ENCODE peak calls at places on chromosomes 7 and 10, in four cellular contexts. One of them, this sample, is unnamed.

GRCh38 chr7:87797798-87798403 is 78.3 kb downstream of the SLC25A40 start:
- DNase-seq in SK-N-SH: peak; percentile 47
- DNase-seq in H1: no peak
- DNase-seq in K562: no peak
- DNase-seq in this sample: no peak

GRCh38 chr7:8283968-8284367 is 22.0 kb upstream of the ICA1 start:
- DNase-seq in K562: no peak
- DNase-seq in H1: no peak
- DNase-seq in SK-N-SH: no peak
- DNase-seq in this sample: no peak

GRCh38 chr7:116330961-116331360 is 120.6 kb downstream of the TES start:
- DNase-seq in K562: no peak
- DNase-seq in SK-N-SH: no peak
- DNase-seq in H1: no peak
- DNase-seq in this sample: no peak

GRCh38 chr7:75836798-75837197 is 23.2 kb upstream of the CCL24 start:
- DNase-seq in SK-N-SH: no peak
- DNase-seq in H1: no peak
- DNase-seq in K562: no peak
- DNase-seq in this sample: no peak

GRCh38 chr10:30820282-30820991 is 190.9 kb upstream of the LYZL2 start:
- DNase-seq in K562: no peak
- DNase-seq in SK-N-SH: peak; percentile 48
- DNase-seq in H1: no peak
- DNase-seq in this sample: no peak

GRCh38 chr10:100734295-100735086 is 10.9 kb upstream of the PAX2 start:
- DNase-seq in SK-N-SH: peak; percentile 20
- DNase-seq in K562: no peak
- DNase-seq in H1: no peak
- DNase-seq in this sample: no peak

GRCh38 chr7:107538001-107538400 is 25.7 kb downstream of the COG5 start:
- DNase-seq in SK-N-SH: no peak
- DNase-seq in H1: no peak
- DNase-seq in K562: no peak
- DNase-seq in this sample: no peak

GRCh38 chr7:29022291-29022988 is 64.3 kb upstream of the TRIL start:
- DNase-seq in H1: no peak
- DNase-seq in SK-N-SH: no peak
- DNase-seq in K562: no peak
- DNase-seq in this sample: no peak

GRCh38 chr10:60662917-60663614 is 115.2 kb upstream of the CDK1 start:
- DNase-seq in H1: no peak
- DNase-seq in SK-N-SH: no peak
- DNase-seq in K562: no peak
- DNase-seq in this sample: no peak

GRCh38 chr10:44966816-44967509 is 7.4 kb downstream of the RASSF4 start:
- DNase-seq in H1: no peak
- DNase-seq in SK-N-SH: no peak
- DNase-seq in K562: no peak
- DNase-seq in this sample: no peak

GRCh38 chr10:34454590-34455289 is 360.4 kb downstream of the PARD3 start:
- DNase-seq in SK-N-SH: no peak
- DNase-seq in K562: no peak
- DNase-seq in H1: no peak
- DNase-seq in this sample: no peak

GRCh38 chr7:139738101-139738489 is 39.7 kb downstream of the HIPK2 start:
- DNase-seq in H1: no peak
- DNase-seq in SK-N-SH: no peak
- DNase-seq in K562: no peak
- DNase-seq in this sample: no peak

GRCh38 chr7:120304674-120305073 is 31.7 kb downstream of the KCND2 start:
- DNase-seq in H1: no peak
- DNase-seq in K562: no peak
- DNase-seq in SK-N-SH: no peak
- DNase-seq in this sample: no peak

GRCh38 chr10:31320598-31321211 is 1.7 kb downstream of the ZEB1 start:
- DNase-seq in K562: peak; percentile 30
- DNase-seq in SK-N-SH: peak; percentile 64
- DNase-seq in H1: no peak
- DNase-seq in this sample: peak; percentile 32

GRCh38 chr7:51666751-51667150 is 350.1 kb upstream of the COBL start:
- DNase-seq in H1: no peak
- DNase-seq in SK-N-SH: peak; percentile 53
- DNase-seq in K562: no peak
- DNase-seq in this sample: no peak

GRCh38 chr7:44793919-44794715 is 2.4 kb upstream of the PPIA start:
- DNase-seq in K562: no peak
- DNase-seq in SK-N-SH: no peak
- DNase-seq in H1: no peak
- DNase-seq in this sample: no peak

GRCh38 chr10:1323951-1324350 is 267.8 kb downstream of the WDR37 start:
- DNase-seq in H1: no peak
- DNase-seq in K562: no peak
- DNase-seq in SK-N-SH: no peak
- DNase-seq in this sample: no peak

GRCh38 chr7:129955993-129956543 is 3.3 kb upstream of the UBE2H start:
- DNase-seq in H1: no peak
- DNase-seq in K562: no peak
- DNase-seq in SK-N-SH: no peak
- DNase-seq in this sample: no peak

GRCh38 chr10:74544106-74544505 is 282.3 kb upstream of the KAT6B start:
- DNase-seq in SK-N-SH: no peak
- DNase-seq in K562: no peak
- DNase-seq in H1: no peak
- DNase-seq in this sample: no peak

GRCh38 chr7:51187941-51188340 is 128.7 kb downstream of the COBL start:
- DNase-seq in H1: peak; percentile 50
- DNase-seq in K562: no peak
- DNase-seq in SK-N-SH: peak; percentile 34
- DNase-seq in this sample: peak; percentile 84

GRCh38 chr7:136654406-136654805 is 214.0 kb upstream of the CHRM2 start:
- DNase-seq in SK-N-SH: no peak
- DNase-seq in H1: no peak
- DNase-seq in K562: no peak
- DNase-seq in this sample: no peak

GRCh38 chr7:136266457-136266856 is 289.3 kb upstream of the MTPN start:
- DNase-seq in SK-N-SH: no peak
- DNase-seq in H1: no peak
- DNase-seq in K562: no peak
- DNase-seq in this sample: no peak

GRCh38 chr10:50325449-50326188 is 74.3 kb upstream of the ASAH2 start:
- DNase-seq in H1: peak; percentile 5
- DNase-seq in SK-N-SH: no peak
- DNase-seq in K562: no peak
- DNase-seq in this sample: no peak

GRCh38 chr7:2309889-2310331 is 4.3 kb downstream of the SNX8 start:
- DNase-seq in SK-N-SH: no peak
- DNase-seq in K562: no peak
- DNase-seq in H1: peak; percentile 57
- DNase-seq in this sample: peak; percentile 68

GRCh38 chr10:87921934-87922688 is 58.7 kb downstream of the PTEN start:
- DNase-seq in K562: no peak
- DNase-seq in H1: no peak
- DNase-seq in SK-N-SH: no peak
- DNase-seq in this sample: no peak
- TF ChIP-seq TEAD4 in K562: no peak
- TF ChIP-seq TEAD4 in H1: no peak
- TF ChIP-seq TEAD4 in SK-N-SH: no peak
- TF ChIP-seq TEAD4 in this sample: no peak

DNA sequence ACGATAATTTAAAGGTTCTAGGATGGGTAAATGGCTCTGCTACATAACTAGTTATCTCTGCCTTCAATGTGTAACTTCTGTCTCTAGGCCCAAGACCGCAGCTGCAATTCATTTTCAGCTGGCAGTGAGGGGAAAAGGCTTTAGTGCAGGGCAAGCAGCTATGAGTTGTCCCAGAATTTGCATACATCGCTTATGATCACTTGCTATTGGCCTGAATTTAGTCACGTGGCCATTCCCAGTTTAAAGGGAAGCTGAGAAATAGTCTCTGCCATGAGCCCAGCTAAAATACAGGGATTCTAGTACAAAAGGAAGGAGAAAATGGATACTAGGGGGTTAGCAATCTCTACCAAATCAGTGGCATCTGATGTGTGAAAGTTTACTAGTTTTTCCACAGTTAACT is 145.8 kb upstream of the IMMP2L start:
- DNase-seq in H1: no peak
- DNase-seq in SK-N-SH: no peak
- DNase-seq in K562: no peak
- DNase-seq in this sample: no peak
- TF ChIP-seq TEAD4 in H1: no peak
- TF ChIP-seq TEAD4 in SK-N-SH: no peak
- TF ChIP-seq TEAD4 in K562: no peak
- TF ChIP-seq TEAD4 in this sample: no peak

DNA sequence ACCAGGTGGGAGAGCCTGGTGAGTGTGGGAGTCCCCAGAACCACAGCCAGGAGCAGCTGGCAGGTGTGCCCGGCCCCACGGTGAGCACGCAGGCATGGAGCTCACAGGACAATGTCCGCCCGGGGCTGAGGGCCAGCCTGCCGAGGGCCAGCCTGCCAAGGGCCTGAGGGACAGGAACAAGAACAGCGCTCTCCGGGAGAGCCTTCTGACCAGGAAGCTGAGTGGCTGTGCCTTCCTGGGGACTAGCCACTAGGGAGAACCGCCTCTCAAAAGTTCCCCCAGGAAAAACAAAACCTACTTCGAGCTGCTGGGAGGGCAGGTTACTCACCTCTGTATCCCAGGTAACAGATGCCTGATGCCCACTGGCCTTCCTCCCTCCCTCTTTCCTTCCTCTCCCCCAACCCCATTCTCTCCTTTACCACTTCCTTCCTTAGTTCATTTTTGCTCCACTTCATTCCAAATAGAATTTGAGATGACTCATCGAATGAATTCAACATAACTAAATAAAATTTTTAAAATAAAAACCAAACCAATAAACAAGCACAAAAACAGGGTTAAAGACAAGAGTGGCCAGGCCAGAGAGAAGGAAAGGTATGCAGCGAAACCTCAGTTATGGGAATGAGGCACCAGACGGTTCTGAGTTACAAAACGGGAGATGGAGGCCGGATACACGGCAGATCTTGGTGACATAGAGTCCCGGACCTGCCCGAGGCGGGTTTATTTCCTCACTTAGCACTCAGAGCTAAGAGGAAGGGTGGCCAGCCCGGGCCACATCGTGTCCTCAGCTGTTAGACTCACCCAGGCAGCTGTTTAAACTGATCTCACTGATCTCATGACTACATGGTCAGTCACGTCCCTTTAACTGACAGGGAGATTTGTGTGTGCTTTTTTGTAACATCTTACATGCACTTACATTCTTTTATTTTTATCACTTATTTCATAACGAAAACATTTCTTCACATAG is 128.5 kb downstream of the TNS3 start:
- DNase-seq in SK-N-SH: no peak
- DNase-seq in K562: no peak
- DNase-seq in H1: no peak
- DNase-seq in this sample: no peak
- TF ChIP-seq TEAD4 in SK-N-SH: peak; percentile 20
- TF ChIP-seq TEAD4 in K562: no peak
- TF ChIP-seq TEAD4 in H1: no peak
- TF ChIP-seq TEAD4 in this sample: no peak

GRCh38 chr7:77284005-77284404 is 84.4 kb upstream of the FGL2 start:
- DNase-seq in K562: no peak
- DNase-seq in SK-N-SH: no peak
- DNase-seq in H1: no peak
- DNase-seq in this sample: no peak
- TF ChIP-seq TEAD4 in K562: no peak
- TF ChIP-seq TEAD4 in SK-N-SH: no peak
- TF ChIP-seq TEAD4 in H1: no peak
- TF ChIP-seq TEAD4 in this sample: no peak

GRCh38 chr10:116988311-116988710 is 16.7 kb downstream of the SHTN1 start:
- DNase-seq in H1: no peak
- DNase-seq in SK-N-SH: no peak
- DNase-seq in K562: no peak
- DNase-seq in this sample: no peak
- TF ChIP-seq TEAD4 in H1: no peak
- TF ChIP-seq TEAD4 in SK-N-SH: no peak
- TF ChIP-seq TEAD4 in K562: no peak
- TF ChIP-seq TEAD4 in this sample: no peak

GRCh38 chr10:22368402-22368801 is 23.1 kb downstream of the SPAG6 start:
- DNase-seq in H1: no peak
- DNase-seq in SK-N-SH: no peak
- DNase-seq in K562: no peak
- DNase-seq in this sample: no peak
- TF ChIP-seq TEAD4 in H1: no peak
- TF ChIP-seq TEAD4 in SK-N-SH: no peak
- TF ChIP-seq TEAD4 in K562: no peak
- TF ChIP-seq TEAD4 in this sample: no peak

DNA sequence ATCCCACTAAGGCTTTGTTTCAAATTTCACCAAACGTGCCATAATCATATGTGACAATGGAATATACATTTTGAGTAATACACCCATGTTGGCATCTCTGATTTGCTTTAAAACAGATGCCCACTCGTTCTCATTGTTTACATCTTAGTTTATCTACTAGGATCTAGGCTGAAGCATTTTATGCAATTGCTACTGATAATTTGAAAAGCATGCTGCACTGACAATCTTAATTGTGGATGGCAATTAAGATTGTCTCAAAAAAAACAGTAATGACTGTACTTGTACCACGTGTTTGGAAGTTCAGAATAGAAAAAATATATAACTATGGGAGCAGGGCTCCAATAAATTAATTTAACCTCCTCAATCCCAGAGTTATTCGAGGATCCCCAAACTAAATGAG is 136.8 kb downstream of the CRPPA start:
- DNase-seq in K562: no peak
- DNase-seq in H1: no peak
- DNase-seq in SK-N-SH: peak; percentile 19
- DNase-seq in this sample: no peak
- TF ChIP-seq TEAD4 in K562: no peak
- TF ChIP-seq TEAD4 in H1: no peak
- TF ChIP-seq TEAD4 in SK-N-SH: no peak
- TF ChIP-seq TEAD4 in this sample: no peak

This sample was measured in WTC11.